ENCODE peak calls at places on chromosome 2, in four cellular contexts. One of them, this sample, is unnamed.

GRCh38 chr2:119759451-119760236 is at the start of gene PTPN4:
- DNase-seq in right lobe of liver: peak; percentile 97
- DNase-seq in AG09319: peak; percentile 96
- DNase-seq in GM20000: peak; percentile 95
- DNase-seq in this sample: peak; percentile 97

GRCh38 chr2:149226790-149227189 is 103.6 kb upstream of the LYPD6 start:
- DNase-seq in right lobe of liver: no peak
- DNase-seq in AG09319: no peak
- DNase-seq in GM20000: no peak
- DNase-seq in this sample: no peak

GRCh38 chr2:176997074-176997791 is 215.4 kb upstream of the HNRNPA3 start:
- DNase-seq in GM20000: peak; percentile 36
- DNase-seq in right lobe of liver: no peak
- DNase-seq in AG09319: no peak
- DNase-seq in this sample: peak; percentile 52

GRCh38 chr2:240856151-240856980 is 12.3 kb upstream of the AGXT start:
- DNase-seq in AG09319: no peak
- DNase-seq in GM20000: no peak
- DNase-seq in right lobe of liver: peak; percentile 59
- DNase-seq in this sample: no peak

GRCh38 chr2:3349211-3349693 is 28.4 kb downstream of the EIPR1 start:
- DNase-seq in AG09319: no peak
- DNase-seq in GM20000: no peak
- DNase-seq in right lobe of liver: no peak
- DNase-seq in this sample: no peak

GRCh38 chr2:234032301-234032856 is 18.1 kb upstream of the SPP2 start:
- DNase-seq in GM20000: no peak
- DNase-seq in AG09319: peak; percentile 62
- DNase-seq in right lobe of liver: no peak
- DNase-seq in this sample: peak; percentile 52

GRCh38 chr2:181937473-181937872 is 45.9 kb downstream of the ITPRID2 start:
- DNase-seq in AG09319: no peak
- DNase-seq in GM20000: no peak
- DNase-seq in right lobe of liver: no peak
- DNase-seq in this sample: no peak

GRCh38 chr2:151771599-151772358 is 37.5 kb upstream of the NEB start:
- DNase-seq in right lobe of liver: no peak
- DNase-seq in GM20000: peak; percentile 84
- DNase-seq in AG09319: peak; percentile 18
- DNase-seq in this sample: no peak

GRCh38 chr2:72669121-72669520 is 156.7 kb downstream of the EXOC6B start:
- DNase-seq in GM20000: no peak
- DNase-seq in right lobe of liver: no peak
- DNase-seq in AG09319: peak; percentile 45
- DNase-seq in this sample: no peak

GRCh38 chr2:40741532-40741931 is 289.6 kb upstream of the SLC8A1 start:
- DNase-seq in right lobe of liver: no peak
- DNase-seq in GM20000: no peak
- DNase-seq in AG09319: no peak
- DNase-seq in this sample: no peak

GRCh38 chr2:25381502-25381901 is 39.8 kb upstream of the DNMT3A start:
- DNase-seq in GM20000: no peak
- DNase-seq in AG09319: no peak
- DNase-seq in right lobe of liver: no peak
- DNase-seq in this sample: no peak

GRCh38 chr2:7269993-7270392 is 352.8 kb downstream of the RNF144A start:
- DNase-seq in right lobe of liver: no peak
- DNase-seq in GM20000: no peak
- DNase-seq in AG09319: no peak
- DNase-seq in this sample: no peak

GRCh38 chr2:209960676-209961630 is 41.5 kb upstream of the RPE start:
- DNase-seq in right lobe of liver: peak; percentile 38
- DNase-seq in AG09319: no peak
- DNase-seq in GM20000: peak; percentile 52
- DNase-seq in this sample: peak; percentile 67

GRCh38 chr2:136129601-136130000 is 11.7 kb upstream of the CXCR4 start:
- DNase-seq in right lobe of liver: no peak
- DNase-seq in AG09319: no peak
- DNase-seq in GM20000: no peak
- DNase-seq in this sample: peak; percentile 54

GRCh38 chr2:62705859-62706720 is 577 bp downstream of the EHBP1 start:
- DNase-seq in GM20000: no peak
- DNase-seq in right lobe of liver: peak; percentile 78
- DNase-seq in AG09319: peak; percentile 43
- DNase-seq in this sample: peak; percentile 47

GRCh38 chr2:10297950-10298349 is 4.8 kb upstream of the HPCAL1 start:
- DNase-seq in AG09319: peak; percentile 77
- DNase-seq in right lobe of liver: peak; percentile 70
- DNase-seq in GM20000: no peak
- DNase-seq in this sample: peak; percentile 87

GRCh38 chr2:172931256-172931894 is 144.3 kb upstream of the MAP3K20 start:
- DNase-seq in AG09319: no peak
- DNase-seq in GM20000: no peak
- DNase-seq in right lobe of liver: no peak
- DNase-seq in this sample: no peak

GRCh38 chr2:176753752-176754474 is 458.7 kb upstream of the HNRNPA3 start:
- DNase-seq in right lobe of liver: no peak
- DNase-seq in AG09319: no peak
- DNase-seq in GM20000: no peak
- DNase-seq in this sample: peak; percentile 7

GRCh38 chr2:146374505-146374904 is 1470.3 kb upstream of the ACVR2A start:
- DNase-seq in GM20000: no peak
- DNase-seq in right lobe of liver: no peak
- DNase-seq in AG09319: no peak
- DNase-seq in this sample: no peak

GRCh38 chr2:226118471-226119429 is 680.9 kb downstream of the IRS1 start:
- DNase-seq in right lobe of liver: no peak
- DNase-seq in AG09319: peak; percentile 79
- DNase-seq in GM20000: no peak
- DNase-seq in this sample: no peak

GRCh38 chr2:237096911-237097310 is 11.2 kb downstream of the COPS8 start:
- DNase-seq in GM20000: no peak
- DNase-seq in right lobe of liver: no peak
- DNase-seq in AG09319: no peak
- DNase-seq in this sample: no peak

GRCh38 chr2:88115825-88116518 is 11.9 kb downstream of the FABP1 start:
- DNase-seq in right lobe of liver: no peak
- DNase-seq in GM20000: no peak
- DNase-seq in AG09319: no peak
- DNase-seq in this sample: no peak

GRCh38 chr2:237691200-237691907 is 64.0 kb downstream of the LRRFIP1 start:
- DNase-seq in right lobe of liver: peak; percentile 67
- DNase-seq in AG09319: no peak
- DNase-seq in GM20000: no peak
- DNase-seq in this sample: peak; percentile 55

GRCh38 chr2:212005077-212005671 is 533.4 kb downstream of the ERBB4 start:
- DNase-seq in right lobe of liver: peak; percentile 26
- DNase-seq in GM20000: peak; percentile 6
- DNase-seq in AG09319: no peak
- DNase-seq in this sample: peak; percentile 12

DNA sequence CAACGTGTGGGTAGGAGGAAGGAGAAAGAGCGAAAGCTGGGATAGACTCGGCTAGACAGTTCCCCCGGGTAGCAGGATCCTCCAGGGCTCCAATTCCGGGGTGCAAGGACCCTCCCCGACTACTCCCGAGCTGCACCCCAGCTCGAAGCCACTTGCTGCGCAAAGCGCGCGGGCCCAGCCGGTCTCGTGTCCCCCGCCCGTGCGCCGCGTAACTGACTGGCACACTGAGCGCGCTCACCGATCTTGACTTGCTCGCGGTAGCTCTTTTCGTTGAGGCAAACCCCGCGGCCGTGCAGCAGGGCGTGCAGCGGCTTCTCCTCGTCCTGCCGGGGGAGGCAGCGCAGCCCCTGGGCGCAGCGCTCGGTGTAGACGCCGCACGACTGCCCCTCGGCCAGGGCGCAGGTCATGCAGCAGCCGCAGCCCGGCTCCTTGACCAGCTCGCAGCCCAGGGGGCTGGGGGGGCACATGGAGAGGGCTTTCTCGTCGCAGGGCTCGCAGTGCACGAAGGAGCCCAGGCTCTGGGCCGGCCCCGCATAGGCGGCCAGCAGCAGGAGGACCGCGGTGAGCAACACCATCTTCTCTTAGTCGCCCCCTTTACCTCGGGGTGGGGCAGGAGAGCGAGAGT is 1.0 kb downstream of the IGFBP5 start:
- DNase-seq in AG09319: no peak
- DNase-seq in right lobe of liver: peak; percentile 39
- DNase-seq in GM20000: no peak
- DNase-seq in this sample: peak; percentile 67
- TF ChIP-seq CTCF in AG09319: no peak
- TF ChIP-seq CTCF in right lobe of liver: no peak
- TF ChIP-seq CTCF in GM20000: no peak
- TF ChIP-seq CTCF in this sample: no peak

GRCh38 chr2:207621640-207622039 is 3.6 kb downstream of the METTL21A start:
- DNase-seq in right lobe of liver: no peak
- DNase-seq in AG09319: no peak
- DNase-seq in GM20000: peak; percentile 29
- DNase-seq in this sample: no peak

GRCh38 chr2:207630491-207630890 is 5.3 kb upstream of the METTL21A start:
- DNase-seq in GM20000: no peak
- DNase-seq in right lobe of liver: no peak
- DNase-seq in AG09319: no peak
- DNase-seq in this sample: no peak

GRCh38 chr2:207629553-207629952 is 4.4 kb upstream of the METTL21A start:
- DNase-seq in GM20000: no peak
- DNase-seq in right lobe of liver: no peak
- DNase-seq in AG09319: no peak
- DNase-seq in this sample: no peak

GRCh38 chr2:207624170-207625013 is 802 bp downstream of the METTL21A start:
- DNase-seq in AG09319: no peak
- DNase-seq in GM20000: peak; percentile 34
- DNase-seq in right lobe of liver: peak; percentile 83
- DNase-seq in this sample: peak; percentile 77

DNA sequence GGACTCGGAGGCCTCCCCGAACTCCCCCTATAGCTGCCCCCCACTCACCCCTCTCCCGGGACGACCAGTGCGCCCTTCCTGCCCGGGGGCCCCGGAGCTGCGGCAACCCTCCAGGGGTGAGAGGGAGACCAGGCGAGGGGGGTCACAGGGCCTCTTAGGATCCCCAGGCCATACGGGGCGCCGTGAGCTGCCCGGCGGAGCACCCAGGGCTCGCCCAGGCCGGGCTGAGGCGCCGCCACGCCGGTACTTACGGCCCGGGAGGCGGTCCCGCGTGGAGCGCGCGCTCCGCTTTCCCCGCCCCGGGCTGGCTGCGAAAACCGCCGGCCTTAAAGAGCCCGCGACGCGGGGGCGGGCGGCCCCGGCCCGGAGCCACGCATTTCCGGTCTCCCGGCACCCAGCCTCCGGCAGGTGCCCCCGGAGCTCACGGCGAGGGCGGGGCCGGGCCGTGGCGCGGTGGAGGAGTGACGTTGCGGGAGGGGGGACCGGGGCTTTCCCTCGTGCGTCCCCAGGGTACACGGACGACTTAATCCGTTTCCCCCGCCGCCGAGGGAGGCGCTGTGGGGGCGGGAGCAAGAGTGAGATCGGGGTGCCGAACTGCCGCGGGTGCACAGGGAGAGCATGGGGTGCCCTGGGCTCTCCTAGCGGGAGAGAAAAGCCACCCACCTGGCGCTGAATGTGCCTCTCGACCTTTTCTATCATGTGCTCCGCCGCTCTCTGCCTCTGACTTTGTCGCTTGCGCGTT is at the start of gene METTL21A:
- DNase-seq in right lobe of liver: peak; percentile 94
- DNase-seq in AG09319: no peak
- DNase-seq in GM20000: peak; percentile 99
- DNase-seq in this sample: peak; percentile 95
- TF ChIP-seq CTCF in right lobe of liver: peak; percentile 52
- TF ChIP-seq CTCF in AG09319: peak; percentile 31
- TF ChIP-seq CTCF in GM20000: peak; percentile 45
- TF ChIP-seq CTCF in this sample: no peak

DNA sequence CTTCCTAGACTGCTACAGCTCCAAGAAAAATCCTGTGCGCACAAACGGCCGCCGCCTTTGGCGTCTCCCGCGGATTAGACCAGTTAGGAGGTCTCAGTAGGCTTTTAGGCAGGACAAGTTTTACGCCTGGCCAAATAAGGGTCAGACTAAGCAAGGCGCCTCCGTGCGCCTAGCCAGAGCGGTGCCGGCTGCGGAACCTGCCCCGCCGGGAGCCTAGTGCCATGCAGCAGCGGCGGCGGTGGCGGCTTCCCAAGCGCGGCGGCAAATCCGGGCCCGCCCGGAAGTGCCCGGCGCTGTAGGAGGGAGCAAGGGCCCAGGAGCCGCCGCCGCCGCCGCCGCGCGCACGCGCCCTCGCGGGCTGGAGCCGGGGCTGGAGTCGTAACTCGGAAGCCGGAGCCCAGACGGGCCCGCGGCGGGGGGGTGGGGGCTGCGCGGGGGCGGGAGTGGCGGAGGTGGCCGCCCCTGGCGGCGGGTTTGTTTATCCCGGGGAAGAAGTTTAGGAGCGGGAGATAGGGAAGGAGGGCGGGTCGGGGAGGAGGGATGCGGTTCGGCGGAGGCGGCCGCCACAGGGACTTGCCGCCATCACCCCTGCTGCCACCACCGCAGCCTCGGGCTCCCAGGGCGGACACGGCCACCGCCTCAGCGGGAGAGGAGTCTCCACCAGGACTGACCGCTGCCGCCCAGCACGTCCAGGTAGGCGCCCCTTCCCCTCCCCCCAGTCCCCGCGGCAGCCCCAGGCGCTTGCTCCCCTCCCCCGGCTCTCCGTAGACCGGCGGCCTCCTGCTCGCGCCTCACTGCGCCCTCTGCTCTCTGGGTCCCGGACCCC is at the start of gene SPOPL:
- DNase-seq in AG09319: peak; percentile 64
- DNase-seq in GM20000: peak; percentile 95
- DNase-seq in right lobe of liver: peak; percentile 95
- DNase-seq in this sample: peak; percentile 86
- TF ChIP-seq CTCF in AG09319: no peak
- TF ChIP-seq CTCF in GM20000: no peak
- TF ChIP-seq CTCF in right lobe of liver: peak; percentile 25
- TF ChIP-seq CTCF in this sample: no peak

DNA sequence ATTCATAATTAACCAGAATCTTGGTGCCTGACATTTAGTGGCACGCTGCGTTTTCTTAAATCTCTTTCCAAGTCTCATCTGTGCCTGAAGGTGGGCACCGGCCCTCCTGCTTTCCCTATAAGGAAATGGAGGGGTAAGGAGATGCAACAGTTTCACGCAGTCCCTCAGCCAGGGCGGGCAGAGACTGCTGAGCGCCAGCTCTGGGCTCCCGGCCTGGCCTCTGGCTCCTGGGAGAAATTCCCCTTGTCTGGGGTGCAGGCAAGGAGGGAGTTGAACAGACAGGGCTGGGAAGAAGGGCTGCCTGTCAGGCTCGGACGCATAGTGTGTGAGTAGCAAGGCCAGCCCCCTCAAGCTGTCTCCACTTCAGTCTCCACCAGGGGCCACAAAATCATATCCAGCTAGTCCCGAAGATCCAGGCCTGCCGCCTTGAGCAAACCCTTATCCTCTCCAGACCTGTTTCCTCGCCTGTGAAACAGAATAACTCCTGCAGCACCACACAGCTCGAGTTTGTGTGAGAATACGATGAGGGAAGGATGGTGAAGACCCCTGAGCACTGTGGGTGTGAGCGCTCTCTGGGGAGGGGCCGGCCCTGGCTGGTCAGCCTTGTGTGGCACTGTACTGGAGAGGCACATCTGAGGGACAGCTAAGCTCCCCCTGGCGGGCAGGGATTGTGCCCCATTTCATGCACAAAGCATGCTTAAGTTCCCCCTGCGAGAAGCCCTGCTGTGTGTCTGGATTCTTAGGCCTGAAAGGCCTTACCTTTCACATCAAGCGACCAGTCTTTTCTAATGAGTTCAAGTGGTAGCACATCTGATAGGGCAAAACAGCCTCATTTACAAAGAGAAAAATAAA is 33.8 kb downstream of the SDC1 start:
- DNase-seq in right lobe of liver: peak; percentile 28
- DNase-seq in GM20000: no peak
- DNase-seq in AG09319: no peak
- DNase-seq in this sample: peak; percentile 12
- TF ChIP-seq CTCF in right lobe of liver: peak; percentile 17
- TF ChIP-seq CTCF in GM20000: peak; percentile 22
- TF ChIP-seq CTCF in AG09319: peak; percentile 23
- TF ChIP-seq CTCF in this sample: no peak

This sample was measured in activated CD8-positive, alpha-beta T cell treated with anti-CD3 and anti-CD28 coated beads for 36 hours.